ENCODE peak calls at places on chromosomes 1 and 21, in four cellular contexts. P is A549, R is osteocyte, C is progenitor cell of endocrine pancreas. F is an unnamed sample.

GRCh38 chr1:110235839-110236682 is 25.9 kb downstream of the KCNC4 start:
- DNase-seq in C (no peak), R (no peak), P (no peak), F (no peak)

GRCh38 chr1:4267381-4268261 is 367.5 kb upstream of the C1orf174 start:
- DNase-seq in P (peak; percentile 35), R (no peak), C (no peak), F (no peak)

GRCh38 chr1:3454811-3455618 is 550 bp downstream of the ARHGEF16 start:
- DNase-seq in C (peak; percentile 74), P (no peak), R (no peak), F (no peak)

GRCh38 chr1:32272557-32273388 is 19.1 kb upstream of the HDAC1 start:
- DNase-seq in R (no peak), P (no peak), C (no peak), F (no peak)

GRCh38 chr1:23437355-23437664 is 12.8 kb upstream of the TCEA3 start:
- DNase-seq in R (no peak), C (no peak), P (no peak), F (no peak)

GRCh38 chr1:108877858-108878257 is 1.1 kb downstream of the GPSM2 start:
- DNase-seq in P (no peak), C (no peak), R (no peak), F (no peak)

GRCh38 chr1:113534875-113535274 is 144.6 kb downstream of the MAGI3 start:
- DNase-seq in R (no peak), P (no peak), C (no peak), F (no peak)

GRCh38 chr1:3213730-3214129 is 144.7 kb downstream of the PRDM16 start:
- DNase-seq in P (no peak), R (no peak), C (no peak), F (no peak)

GRCh38 chr1:71785470-71785869 is 496.9 kb downstream of the NEGR1 start:
- DNase-seq in C (no peak), R (no peak), P (no peak), F (no peak)

GRCh38 chr1:165497444-165498013 is 46.3 kb upstream of the LRRC52 start:
- DNase-seq in C (no peak), R (no peak), P (no peak), F (no peak)

GRCh38 chr1:8794605-8795004 is 22.8 kb downstream of the RERE start:
- DNase-seq in R (no peak), C (no peak), P (no peak), F (no peak)

GRCh38 chr1:28010979-28011378 is 51.2 kb downstream of the XKR8 start:
- DNase-seq in C (no peak), P (no peak), R (no peak), F (no peak)

GRCh38 chr1:246165826-246166709 is 341.0 kb downstream of the SMYD3 start:
- DNase-seq in C (no peak), P (no peak), R (no peak), F (no peak)

GRCh38 chr1:8239039-8239305 is 78.9 kb upstream of the SLC45A1 start:
- DNase-seq in C (no peak), P (no peak), R (no peak), F (no peak)

GRCh38 chr1:13823936-13824335 is 123.9 kb downstream of the PRDM2 start:
- DNase-seq in P (no peak), R (peak; percentile 64), C (no peak), F (peak; percentile 21)

GRCh38 chr1:59752556-59753412 is 62.0 kb upstream of the HOOK1 start:
- DNase-seq in C (no peak), R (peak; percentile 62), P (no peak), F (no peak)

GRCh38 chr1:100794719-100795645 is 75.4 kb downstream of the VCAM1 start:
- DNase-seq in R (no peak), C (no peak), P (no peak), F (no peak)

GRCh38 chr21:28959367-28960099 is 33.1 kb downstream of the LTN1 start:
- DNase-seq in C (no peak), P (peak; percentile 8), R (no peak), F (no peak)

GRCh38 chr1:154157520-154158306 is 2.8 kb upstream of the NUP210L start:
- DNase-seq in R (no peak), C (no peak), P (no peak), F (no peak)

GRCh38 chr1:23451452-23451851 is 26.9 kb upstream of the TCEA3 start:
- DNase-seq in C (no peak), R (no peak), P (no peak), F (no peak)

GRCh38 chr1:169484683-169485426 is 889 bp downstream of the SLC19A2 start:
- DNase-seq in P (peak; percentile 38), C (peak; percentile 13), R (no peak), F (no peak)

GRCh38 chr1:21818661-21819060 is 6.6 kb downstream of the LDLRAD2 start:
- DNase-seq in P (peak; percentile 66), C (no peak), R (no peak), F (no peak)

GRCh38 chr1:67889940-67890567 is 56.8 kb upstream of the GNG12 start:
- DNase-seq in R (no peak), C (no peak), P (peak; percentile 13), F (no peak)

GRCh38 chr21:38112219-38112789 is 144.5 kb upstream of the KCNJ15 start:
- DNase-seq in R (no peak), C (no peak), P (no peak), F (no peak)

GRCh38 chr1:11273595-11274234 is 717 bp downstream of the UBIAD1 start:
- DNase-seq in P (peak; percentile 17), R (no peak), C (no peak), F (no peak)

GRCh38 chr1:19511117-19511516 is 25.8 kb upstream of the CAPZB start:
- DNase-seq in P (no peak), C (no peak), R (no peak), F (no peak)

GRCh38 chr1:160239582-160240299 is 22.6 kb downstream of the DCAF8 start:
- DNase-seq in C (no peak), R (no peak), P (no peak), F (no peak)

GRCh38 chr1:111468717-111469100 is 5.1 kb upstream of the C1orf162 start:
- DNase-seq in P (no peak), R (no peak), C (no peak), F (no peak)
- TF ChIP-seq CTCF in P (no peak), R (no peak), C (no peak), F (no peak)

DNA sequence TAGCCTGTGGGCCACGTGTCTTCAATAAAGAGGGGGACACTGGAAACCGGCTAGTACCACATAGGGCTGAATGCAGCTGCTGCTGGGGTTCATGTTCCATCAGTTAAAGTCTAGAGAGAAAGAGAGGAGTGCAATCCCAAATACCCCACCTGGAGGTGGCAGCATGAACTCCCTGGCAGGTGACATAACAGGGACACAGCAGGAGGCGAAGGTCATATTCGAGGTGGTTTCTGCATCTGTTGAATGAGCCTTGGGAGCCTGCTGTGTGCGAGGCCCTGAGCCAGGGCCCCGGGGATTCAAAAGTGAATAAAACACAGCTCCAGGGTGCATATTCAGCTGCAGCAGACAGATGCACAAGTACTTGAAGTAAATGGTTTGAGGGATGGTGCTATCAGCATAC is 456.9 kb downstream of the SETD4 start:
- DNase-seq in C (no peak), R (no peak), P (no peak), F (no peak)
- TF ChIP-seq CTCF in C (no peak), R (no peak), P (no peak), F (no peak)

GRCh38 chr1:195580988-195581387 is 1027.3 kb downstream of the KCNT2 start:
- DNase-seq in C (no peak), R (no peak), P (peak; percentile 17), F (no peak)
- TF ChIP-seq CTCF in C (peak; percentile 46), R (peak; percentile 25), P (no peak), F (peak; percentile 62)

DNA sequence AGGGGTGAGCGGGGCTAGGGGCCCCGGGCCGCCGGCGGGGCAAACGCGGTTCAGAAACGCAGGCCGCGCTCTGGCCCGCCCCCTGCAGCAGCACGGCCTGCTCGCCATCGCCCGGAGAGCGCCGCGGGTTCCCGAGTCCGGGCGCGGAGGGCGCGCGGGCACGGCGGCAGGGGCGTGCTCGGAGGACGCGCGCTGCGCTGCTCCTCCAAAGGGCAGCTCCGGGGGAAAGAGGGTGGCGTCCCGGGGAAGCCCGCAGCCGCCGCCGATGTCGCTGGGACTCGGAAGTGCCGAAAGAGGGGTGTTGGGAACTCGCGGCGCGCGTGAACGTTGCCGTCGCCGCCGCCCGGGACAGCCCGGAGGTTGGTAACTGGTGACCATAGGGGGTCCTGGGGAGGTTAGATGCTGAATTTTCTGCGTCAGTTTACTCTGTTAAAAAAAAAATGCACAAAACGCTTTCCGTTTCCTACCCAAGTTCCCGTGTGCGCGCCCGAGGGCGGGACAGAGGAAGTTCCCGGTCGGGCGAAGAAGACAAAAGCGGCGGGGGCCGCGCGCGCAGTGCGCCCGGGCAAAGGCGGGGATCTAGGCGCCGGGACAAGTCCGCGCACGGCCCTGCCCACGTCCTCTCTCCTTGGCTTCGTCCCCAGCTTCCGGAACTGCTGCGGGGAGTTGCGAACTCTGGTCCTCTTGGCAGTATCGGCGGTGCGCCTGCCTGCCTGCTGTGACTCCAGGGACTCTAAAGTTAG is at the start of gene HHAT:
- DNase-seq in P (peak; percentile 75), R (peak; percentile 90), C (peak; percentile 67), F (peak; percentile 46)
- TF ChIP-seq CTCF in P (no peak), R (peak; percentile 22), C (peak; percentile 24), F (no peak)

GRCh38 chr1:152777510-152778137 is 2.7 kb downstream of the LCE1F start:
- DNase-seq in C (no peak), R (no peak), P (no peak), F (no peak)
- TF ChIP-seq CTCF in C (no peak), R (no peak), P (peak; percentile 24), F (no peak)